ENCODE peak calls at places on chromosome 16, in four cellular contexts. One of them, this sample, is unnamed.
A peak's percentile ranks its signal among the peaks of the same experiment; 100 is the strongest.

GRCh38 chr16:8660841-8661301 is 13.5 kb upstream of the ABAT start:
- DNase-seq in activated T-cell treated with anti-CD3 and anti-CD28 coated beads, Interleukin-2, amount 50 U/mL, for 72 hours: peak; percentile 70
- DNase-seq in astrocyte of the spinal cord: peak; percentile 64
- DNase-seq in A172: peak; percentile 59
- DNase-seq in this sample: peak; percentile 59

GRCh38 chr16:74726736-74727135 is 26.1 kb upstream of the MLKL start:
- DNase-seq in A172: no peak
- DNase-seq in astrocyte of the spinal cord: no peak
- DNase-seq in activated T-cell treated with anti-CD3 and anti-CD28 coated beads, Interleukin-2, amount 50 U/mL, for 72 hours: peak; percentile 35
- DNase-seq in this sample: peak; percentile 47

GRCh38 chr16:2846511-2847310 is 11.3 kb downstream of the PRSS22 start:
- DNase-seq in activated T-cell treated with anti-CD3 and anti-CD28 coated beads, Interleukin-2, amount 50 U/mL, for 72 hours: no peak
- DNase-seq in A172: peak; percentile 98
- DNase-seq in astrocyte of the spinal cord: peak; percentile 32
- DNase-seq in this sample: peak; percentile 92

GRCh38 chr16:75965504-75966374 is 239.4 kb upstream of the CPHXL start:
- DNase-seq in activated T-cell treated with anti-CD3 and anti-CD28 coated beads, Interleukin-2, amount 50 U/mL, for 72 hours: no peak
- DNase-seq in astrocyte of the spinal cord: peak; percentile 11
- DNase-seq in A172: no peak
- DNase-seq in this sample: peak; percentile 61

GRCh38 chr16:78906135-78906534 is 694.4 kb downstream of the MAF start:
- DNase-seq in A172: no peak
- DNase-seq in astrocyte of the spinal cord: no peak
- DNase-seq in activated T-cell treated with anti-CD3 and anti-CD28 coated beads, Interleukin-2, amount 50 U/mL, for 72 hours: no peak
- DNase-seq in this sample: no peak

GRCh38 chr16:64933890-64934289 is 188.0 kb downstream of the CDH11 start:
- DNase-seq in A172: no peak
- DNase-seq in activated T-cell treated with anti-CD3 and anti-CD28 coated beads, Interleukin-2, amount 50 U/mL, for 72 hours: no peak
- DNase-seq in astrocyte of the spinal cord: peak; percentile 30
- DNase-seq in this sample: no peak

GRCh38 chr16:57725077-57725953 is 10.3 kb upstream of the KATNB1 start:
- DNase-seq in A172: no peak
- DNase-seq in activated T-cell treated with anti-CD3 and anti-CD28 coated beads, Interleukin-2, amount 50 U/mL, for 72 hours: no peak
- DNase-seq in astrocyte of the spinal cord: no peak
- DNase-seq in this sample: no peak

GRCh38 chr16:83344014-83344413 is 463.8 kb upstream of the HSBP1 start:
- DNase-seq in astrocyte of the spinal cord: peak; percentile 92
- DNase-seq in A172: peak; percentile 79
- DNase-seq in activated T-cell treated with anti-CD3 and anti-CD28 coated beads, Interleukin-2, amount 50 U/mL, for 72 hours: no peak
- DNase-seq in this sample: peak; percentile 93

GRCh38 chr16:66933776-66934137 is 445 bp downstream of the CIAO2B start:
- DNase-seq in activated T-cell treated with anti-CD3 and anti-CD28 coated beads, Interleukin-2, amount 50 U/mL, for 72 hours: peak; percentile 62
- DNase-seq in A172: peak; percentile 26
- DNase-seq in astrocyte of the spinal cord: no peak
- DNase-seq in this sample: no peak

GRCh38 chr16:28569011-28569410 is 15.3 kb downstream of the SGF29 start:
- DNase-seq in astrocyte of the spinal cord: peak; percentile 34
- DNase-seq in activated T-cell treated with anti-CD3 and anti-CD28 coated beads, Interleukin-2, amount 50 U/mL, for 72 hours: no peak
- DNase-seq in A172: no peak
- DNase-seq in this sample: no peak

GRCh38 chr16:31356566-31357323 is 1.8 kb downstream of the ITGAX start:
- DNase-seq in activated T-cell treated with anti-CD3 and anti-CD28 coated beads, Interleukin-2, amount 50 U/mL, for 72 hours: no peak
- DNase-seq in astrocyte of the spinal cord: no peak
- DNase-seq in A172: no peak
- DNase-seq in this sample: no peak

GRCh38 chr16:19677403-19677802 is 40.6 kb downstream of the KNOP1 start:
- DNase-seq in activated T-cell treated with anti-CD3 and anti-CD28 coated beads, Interleukin-2, amount 50 U/mL, for 72 hours: no peak
- DNase-seq in astrocyte of the spinal cord: no peak
- DNase-seq in A172: no peak
- DNase-seq in this sample: no peak

GRCh38 chr16:12971216-12971615 is 69.8 kb downstream of the SHISA9 start:
- DNase-seq in astrocyte of the spinal cord: peak; percentile 40
- DNase-seq in activated T-cell treated with anti-CD3 and anti-CD28 coated beads, Interleukin-2, amount 50 U/mL, for 72 hours: no peak
- DNase-seq in A172: peak; percentile 97
- DNase-seq in this sample: peak; percentile 89

GRCh38 chr16:57134982-57135381 is 42.6 kb downstream of the CPNE2 start:
- DNase-seq in astrocyte of the spinal cord: no peak
- DNase-seq in A172: no peak
- DNase-seq in activated T-cell treated with anti-CD3 and anti-CD28 coated beads, Interleukin-2, amount 50 U/mL, for 72 hours: peak; percentile 40
- DNase-seq in this sample: no peak

GRCh38 chr16:53417011-53417410 is 17.3 kb upstream of the RBL2 start:
- DNase-seq in astrocyte of the spinal cord: peak; percentile 6
- DNase-seq in activated T-cell treated with anti-CD3 and anti-CD28 coated beads, Interleukin-2, amount 50 U/mL, for 72 hours: no peak
- DNase-seq in A172: no peak
- DNase-seq in this sample: no peak

GRCh38 chr16:83831451-83831987 is 23.7 kb downstream of the HSBP1 start:
- DNase-seq in astrocyte of the spinal cord: no peak
- DNase-seq in activated T-cell treated with anti-CD3 and anti-CD28 coated beads, Interleukin-2, amount 50 U/mL, for 72 hours: no peak
- DNase-seq in A172: no peak
- DNase-seq in this sample: no peak

This sample was measured in HT1080.